ENCODE peak calls at places on chromosomes 11 and 22, in five cellular contexts. One of them, this sample, is unnamed.

GRCh38 chr11:1864831-1865665 is 12.2 kb downstream of the LSP1 start:
- DNase-seq in cerebellar cortex: no peak
- DNase-seq in osteocyte: no peak
- DNase-seq in anterior cingulate cortex: no peak
- DNase-seq in GM12865: no peak
- DNase-seq in this sample: no peak

GRCh38 chr11:67056640-67057409 is at the start of gene RHOD:
- DNase-seq in GM12865: no peak
- DNase-seq in cerebellar cortex: no peak
- DNase-seq in anterior cingulate cortex: no peak
- DNase-seq in osteocyte: no peak
- DNase-seq in this sample: no peak

GRCh38 chr11:2306971-2307732 is 5.3 kb downstream of the TSPAN32 start:
- DNase-seq in anterior cingulate cortex: no peak
- DNase-seq in osteocyte: no peak
- DNase-seq in GM12865: no peak
- DNase-seq in cerebellar cortex: no peak
- DNase-seq in this sample: no peak

GRCh38 chr11:88508808-88509581 is 171.5 kb upstream of the CTSC start:
- DNase-seq in GM12865: no peak
- DNase-seq in cerebellar cortex: no peak
- DNase-seq in osteocyte: no peak
- DNase-seq in anterior cingulate cortex: no peak
- DNase-seq in this sample: no peak

GRCh38 chr11:24233041-24233440 is 263.8 kb upstream of the LUZP2 start:
- DNase-seq in osteocyte: no peak
- DNase-seq in anterior cingulate cortex: no peak
- DNase-seq in GM12865: no peak
- DNase-seq in cerebellar cortex: no peak
- DNase-seq in this sample: no peak

GRCh38 chr11:60785806-60786361 is 751 bp downstream of the MS4A10 start:
- DNase-seq in anterior cingulate cortex: no peak
- DNase-seq in osteocyte: no peak
- DNase-seq in cerebellar cortex: no peak
- DNase-seq in GM12865: no peak
- DNase-seq in this sample: no peak

GRCh38 chr11:131649861-131650260 is 279.4 kb downstream of the NTM start:
- DNase-seq in GM12865: no peak
- DNase-seq in cerebellar cortex: no peak
- DNase-seq in anterior cingulate cortex: no peak
- DNase-seq in osteocyte: no peak
- DNase-seq in this sample: no peak

GRCh38 chr22:28112548-28113043 is 193.5 kb upstream of the PITPNB start:
- DNase-seq in GM12865: peak; percentile 42
- DNase-seq in cerebellar cortex: peak; percentile 42
- DNase-seq in osteocyte: no peak
- DNase-seq in anterior cingulate cortex: no peak
- DNase-seq in this sample: peak; percentile 48

GRCh38 chr22:36009085-36009484 is 19.5 kb downstream of the RBFOX2 start:
- DNase-seq in osteocyte: no peak
- DNase-seq in anterior cingulate cortex: no peak
- DNase-seq in GM12865: no peak
- DNase-seq in cerebellar cortex: no peak
- DNase-seq in this sample: no peak

GRCh38 chr11:3942160-3942955 is 86.9 kb downstream of the STIM1 start:
- DNase-seq in anterior cingulate cortex: no peak
- DNase-seq in cerebellar cortex: no peak
- DNase-seq in GM12865: peak; percentile 54
- DNase-seq in osteocyte: no peak
- DNase-seq in this sample: no peak

GRCh38 chr11:46690702-46691101 is 9.7 kb downstream of the ARHGAP1 start:
- DNase-seq in osteocyte: no peak
- DNase-seq in anterior cingulate cortex: no peak
- DNase-seq in cerebellar cortex: no peak
- DNase-seq in GM12865: no peak
- DNase-seq in this sample: no peak

GRCh38 chr11:118615282-118615979 is 8.0 kb downstream of the PHLDB1 start:
- DNase-seq in anterior cingulate cortex: no peak
- DNase-seq in GM12865: no peak
- DNase-seq in osteocyte: no peak
- DNase-seq in cerebellar cortex: peak; percentile 61
- DNase-seq in this sample: no peak

GRCh38 chr11:76666408-76666807 is 4.1 kb downstream of the LRRC32 start:
- DNase-seq in GM12865: peak; percentile 80
- DNase-seq in anterior cingulate cortex: no peak
- DNase-seq in osteocyte: no peak
- DNase-seq in cerebellar cortex: no peak
- DNase-seq in this sample: no peak

GRCh38 chr11:75431533-75432525 is 1.2 kb downstream of the KLHL35 start:
- DNase-seq in osteocyte: no peak
- DNase-seq in cerebellar cortex: no peak
- DNase-seq in anterior cingulate cortex: no peak
- DNase-seq in GM12865: no peak
- DNase-seq in this sample: no peak

GRCh38 chr11:60310407-60310998 is 16.6 kb upstream of the MS4A6E start:
- DNase-seq in anterior cingulate cortex: no peak
- DNase-seq in osteocyte: no peak
- DNase-seq in GM12865: peak; percentile 65
- DNase-seq in cerebellar cortex: no peak
- DNase-seq in this sample: no peak

GRCh38 chr22:49724893-49725489 is 102.7 kb downstream of the BRD1 start:
- DNase-seq in GM12865: peak; percentile 24
- DNase-seq in osteocyte: peak; percentile 86
- DNase-seq in cerebellar cortex: peak; percentile 70
- DNase-seq in anterior cingulate cortex: peak; percentile 46
- DNase-seq in this sample: peak; percentile 10

GRCh38 chr11:126592496-126593410 is 237.3 kb downstream of the ST3GAL4 start:
- DNase-seq in GM12865: no peak
- DNase-seq in anterior cingulate cortex: no peak
- DNase-seq in cerebellar cortex: no peak
- DNase-seq in osteocyte: no peak
- DNase-seq in this sample: no peak

GRCh38 chr22:19631899-19632670 is 82.2 kb upstream of the SEPTIN5 start:
- DNase-seq in osteocyte: peak; percentile 83
- DNase-seq in cerebellar cortex: peak; percentile 7
- DNase-seq in anterior cingulate cortex: no peak
- DNase-seq in GM12865: peak; percentile 33
- DNase-seq in this sample: peak; percentile 55

GRCh38 chr11:37372667-37373066 is 774.6 kb upstream of the RAG2 start:
- DNase-seq in cerebellar cortex: no peak
- DNase-seq in osteocyte: no peak
- DNase-seq in anterior cingulate cortex: no peak
- DNase-seq in GM12865: no peak
- DNase-seq in this sample: no peak

GRCh38 chr11:64998690-64999431 is 2.1 kb upstream of the BATF2 start:
- DNase-seq in GM12865: no peak
- DNase-seq in osteocyte: no peak
- DNase-seq in cerebellar cortex: no peak
- DNase-seq in anterior cingulate cortex: no peak
- DNase-seq in this sample: no peak

GRCh38 chr22:39513791-39514190 is 6.6 kb upstream of the ATF4 start:
- DNase-seq in GM12865: no peak
- DNase-seq in osteocyte: no peak
- DNase-seq in anterior cingulate cortex: no peak
- DNase-seq in cerebellar cortex: no peak
- DNase-seq in this sample: no peak

GRCh38 chr11:2781413-2782274 is 81.8 kb upstream of the KCNQ1OT1 start:
- DNase-seq in cerebellar cortex: no peak
- DNase-seq in anterior cingulate cortex: no peak
- DNase-seq in osteocyte: peak; percentile 81
- DNase-seq in GM12865: no peak
- DNase-seq in this sample: no peak